ENCODE peak calls at places on chromosomes 1 and 21, in five cellular contexts. N is transverse colon, A is prostate gland, C is spleen, S is endothelial cell of umbilical vein. J is an unnamed sample.

GRCh38 chr21:31503939-31504338 is 155.6 kb upstream of the SOD1 start:
- DNase-seq in N (no peak), A (peak), C (no peak), S (no peak), J (no peak)

GRCh38 chr1:77468556-77468955 is 186.7 kb downstream of the AK5 start:
- DNase-seq in N (no peak), A (no peak), C (no peak), S (no peak), J (no peak)

GRCh38 chr1:43275826-43276620 is 6.2 kb downstream of the TMEM125 start:
- DNase-seq in N (no peak), A (no peak), C (peak), S (no peak), J (no peak)

GRCh38 chr1:172489847-172490246 is 43.1 kb upstream of the SUCO start:
- DNase-seq in N (no peak), A (no peak), C (no peak), S (no peak), J (no peak)

GRCh38 chr1:180911640-180912161 is 996 bp upstream of the KIAA1614 start:
- DNase-seq in N (no peak), A (no peak), C (no peak), S (no peak), J (no peak)

GRCh38 chr1:109639063-109639840 is 16.6 kb upstream of the GSTM4 start:
- DNase-seq in N (no peak), A (no peak), C (no peak), S (no peak), J (peak)

GRCh38 chr1:172938676-172939075 is 112.1 kb downstream of the TNFSF18 start:
- DNase-seq in N (no peak), A (no peak), C (no peak), S (no peak), J (no peak)

GRCh38 chr1:10598088-10598712 is 123.5 kb downstream of the PEX14 start:
- DNase-seq in N (no peak), A (no peak), C (no peak), S (no peak), J (no peak)

GRCh38 chr1:193143285-193143684 is 21.5 kb downstream of the CDC73 start:
- DNase-seq in N (no peak), A (no peak), C (no peak), S (peak), J (no peak)

GRCh38 chr1:206715552-206716518 is 31.1 kb downstream of the MAPKAPK2 start:
- DNase-seq in N (no peak), A (no peak), C (no peak), S (no peak), J (no peak)

GRCh38 chr1:209900734-209901133 is 37.3 kb upstream of the SYT14 start:
- DNase-seq in N (no peak), A (no peak), C (no peak), S (peak), J (no peak)

GRCh38 chr1:58941471-58942289 is 157.8 kb upstream of the JUN start:
- DNase-seq in N (no peak), A (no peak), C (peak), S (no peak), J (no peak)

GRCh38 chr21:15014220-15014619 is 50.6 kb downstream of the NRIP1 start:
- DNase-seq in N (no peak), A (no peak), C (no peak), S (no peak), J (no peak)

GRCh38 chr1:52551476-52552235 is 1.2 kb downstream of the TUT4 start:
- DNase-seq in N (peak), A (no peak), C (no peak), S (peak), J (no peak)

GRCh38 chr1:147201276-147201675 is 23.9 kb downstream of the FMO5 start:
- DNase-seq in N (no peak), A (no peak), C (no peak), S (no peak), J (no peak)

GRCh38 chr21:41656946-41657525 is 109.8 kb downstream of the RIPK4 start:
- DNase-seq in N (no peak), A (no peak), C (peak), S (no peak), J (no peak)

GRCh38 chr1:27113861-27114260 is 41.1 kb downstream of the SLC9A1 start:
- DNase-seq in N (no peak), A (no peak), C (no peak), S (no peak), J (no peak)

GRCh38 chr1:93708734-93709481 is 27.3 kb upstream of the BCAR3 start:
- DNase-seq in N (no peak), A (no peak), C (no peak), S (peak), J (no peak)

GRCh38 chr21:27422435-27422834 is 455.5 kb upstream of the ADAMTS5 start:
- DNase-seq in N (no peak), A (no peak), C (no peak), S (no peak), J (no peak)

GRCh38 chr21:27423906-27424595 is 457.2 kb upstream of the ADAMTS5 start:
- DNase-seq in N (no peak), A (no peak), C (no peak), S (no peak), J (no peak)

GRCh38 chr21:27421654-27422053 is 454.8 kb upstream of the ADAMTS5 start:
- DNase-seq in N (no peak), A (no peak), C (no peak), S (no peak), J (no peak)

GRCh38 chr21:27424601-27425000 is 457.7 kb upstream of the ADAMTS5 start:
- DNase-seq in N (no peak), A (no peak), C (no peak), S (no peak), J (no peak)

DNA sequence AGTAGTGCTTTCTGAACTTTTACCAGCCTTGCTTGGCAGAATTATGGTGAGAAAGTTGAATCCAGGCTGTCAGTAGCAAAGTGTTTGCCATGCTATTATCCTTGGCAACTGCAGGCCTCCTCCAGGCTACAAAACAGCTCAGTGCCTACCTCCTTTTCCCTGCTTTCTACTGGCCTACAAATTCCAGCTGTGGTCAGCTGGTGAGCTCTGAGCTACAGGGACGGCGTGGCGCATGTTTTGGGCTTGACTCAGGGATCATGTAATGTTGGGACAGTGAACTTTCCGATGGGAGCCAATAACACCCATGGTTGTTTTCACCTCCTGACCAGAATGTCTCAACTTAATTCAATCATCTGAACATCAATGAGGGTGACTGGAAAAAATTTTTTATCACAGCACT is 456.2 kb upstream of the ADAMTS5 start:
- DNase-seq in N (peak), A (no peak), C (no peak), S (no peak), J (no peak)
- TF ChIP-seq POLR2AphosphoS5 in N (no peak), A (no peak), C (peak), S (no peak), J (peak)

GRCh38 chr1:220786057-220786336 is 716 bp upstream of the MTARC1 start:
- DNase-seq in N (no peak), A (no peak), C (no peak), S (peak), J (no peak)
- H3K4me3 ChIP-seq in N (peak), A (peak), C (peak), S (no peak), J (peak)

GRCh38 chr1:161209790-161210409 is 5.2 kb upstream of the FCER1G start:
- DNase-seq in N (peak), A (peak), C (peak), S (peak), J (no peak)

GRCh38 chr1:161201828-161202712 is at the start of gene NDUFS2:
- DNase-seq in N (peak), A (peak), C (peak), S (peak), J (peak)

GRCh38 chr1:161206411-161207140 is 4.4 kb downstream of the NDUFS2 start:
- DNase-seq in N (no peak), A (no peak), C (no peak), S (no peak), J (no peak)

GRCh38 chr1:161200992-161201827 is 957 bp upstream of the NDUFS2 start:
- DNase-seq in N (peak), A (peak), C (peak), S (peak), J (peak)

GRCh38 chr1:161207173-161207572 is 5.0 kb downstream of the NDUFS2 start:
- DNase-seq in N (peak), A (peak), C (no peak), S (no peak), J (peak)
- TF ChIP-seq POLR2A in N (peak), A (no peak), C (no peak), S (no peak), J (peak)

GRCh38 chr1:68234094-68234493 is 1.8 kb upstream of the WLS start:
- DNase-seq in N (no peak), A (no peak), C (no peak), S (no peak), J (no peak)

GRCh38 chr1:68231627-68232303 is 558 bp downstream of the WLS start:
- DNase-seq in N (peak), A (peak), C (no peak), S (peak), J (peak)

GRCh38 chr1:68233202-68233601 is 879 bp upstream of the WLS start:
- DNase-seq in N (no peak), A (no peak), C (no peak), S (no peak), J (no peak)

GRCh38 chr1:68230901-68231626 is 1.3 kb downstream of the WLS start:
- DNase-seq in N (peak), A (peak), C (peak), S (no peak), J (no peak)

DNA sequence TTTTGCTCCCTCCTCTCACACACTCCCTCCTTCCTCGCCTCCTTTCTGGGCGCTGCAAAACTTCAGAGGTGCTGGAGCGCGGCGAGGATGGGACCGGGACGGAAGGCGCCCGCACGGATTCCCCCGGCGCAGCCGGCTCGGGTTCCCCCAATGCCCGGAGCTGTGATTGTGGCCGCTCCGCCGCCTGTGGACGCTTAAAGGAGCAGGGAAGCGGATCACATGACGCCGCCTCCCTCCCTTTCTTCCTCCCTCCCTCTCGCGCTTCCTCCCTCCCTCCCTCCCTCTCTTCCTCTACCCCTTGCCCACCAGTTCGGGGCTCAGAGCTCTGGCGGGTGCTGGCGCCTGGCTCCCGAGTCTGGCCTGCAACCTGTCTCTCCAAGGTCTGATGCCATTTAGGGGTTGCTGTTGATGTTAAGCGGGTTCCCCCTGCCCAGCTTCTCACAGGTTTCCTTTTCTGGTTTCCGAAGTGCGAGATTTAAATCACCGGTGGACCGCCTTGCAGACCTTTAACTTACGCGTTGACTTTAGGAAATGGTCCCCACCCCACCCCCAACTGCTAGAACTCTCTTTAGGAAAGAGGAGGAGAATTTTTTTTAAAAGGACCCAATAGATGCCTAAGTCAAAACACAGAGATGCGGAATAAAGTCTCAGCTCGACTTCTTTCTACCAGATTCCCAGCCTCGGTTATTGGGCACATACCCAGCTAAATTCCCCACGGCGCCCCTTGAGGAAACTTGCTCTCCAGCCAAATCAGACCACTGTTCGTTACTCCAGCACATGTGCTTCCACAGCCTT is at the start of gene WLS:
- DNase-seq in N (peak), A (peak), C (peak), S (peak), J (peak)
- TF ChIP-seq POLR2AphosphoS5 in N (peak), A (peak), C (peak), S (peak), J (peak)

DNA sequence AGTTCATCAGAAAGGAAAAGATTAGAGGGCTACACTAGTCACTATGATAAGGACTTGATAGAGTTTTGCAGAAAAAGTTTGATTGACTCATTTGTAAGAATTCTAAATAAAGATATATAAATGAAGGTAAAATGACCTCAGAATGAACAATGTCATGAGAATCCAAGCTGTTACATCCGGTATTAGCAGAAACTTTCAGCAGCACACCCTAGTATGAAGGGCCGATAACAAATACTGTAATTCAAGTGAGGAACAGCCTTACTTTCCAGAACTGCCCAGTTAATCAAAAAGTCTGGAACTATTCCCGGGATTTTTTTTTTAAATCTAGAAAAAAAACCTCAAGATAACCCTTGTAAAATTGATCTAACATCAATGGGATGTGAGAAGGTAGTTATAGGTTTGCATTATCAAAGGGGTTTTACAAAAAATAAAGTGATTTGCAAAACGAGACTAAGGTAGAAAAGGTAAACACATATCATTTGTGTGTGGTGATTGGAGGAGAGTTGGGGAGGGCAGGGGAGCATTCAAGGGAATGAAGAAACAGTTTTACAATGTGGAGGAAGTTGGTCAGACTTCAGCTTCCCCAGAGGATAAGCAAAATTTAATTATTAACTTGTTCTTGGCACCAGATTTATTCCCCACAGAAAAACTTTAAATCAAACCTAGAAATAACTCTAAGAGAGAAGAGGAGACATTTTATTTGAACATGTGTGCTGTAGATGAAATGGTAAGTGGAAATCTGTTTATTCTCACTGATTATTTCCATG is 75.9 kb upstream of the VCAM1 start:
- DNase-seq in N (peak), A (no peak), C (no peak), S (peak), J (no peak)
- H3K4me3 ChIP-seq in N (no peak), A (no peak), C (no peak), S (no peak), J (no peak)

GRCh38 chr1:182841368-182841988 is 2.3 kb downstream of the DHX9 start:
- DNase-seq in N (no peak), A (no peak), C (no peak), S (peak), J (no peak)

GRCh38 chr1:182842265-182842664 is 3.1 kb downstream of the DHX9 start:
- DNase-seq in N (no peak), A (no peak), C (no peak), S (no peak), J (no peak)

GRCh38 chr1:182835811-182836210 is 3.3 kb upstream of the DHX9 start:
- DNase-seq in N (no peak), A (no peak), C (no peak), S (no peak), J (no peak)

GRCh38 chr1:182845379-182845778 is 6.2 kb downstream of the DHX9 start:
- DNase-seq in N (no peak), A (no peak), C (no peak), S (no peak), J (no peak)

DNA sequence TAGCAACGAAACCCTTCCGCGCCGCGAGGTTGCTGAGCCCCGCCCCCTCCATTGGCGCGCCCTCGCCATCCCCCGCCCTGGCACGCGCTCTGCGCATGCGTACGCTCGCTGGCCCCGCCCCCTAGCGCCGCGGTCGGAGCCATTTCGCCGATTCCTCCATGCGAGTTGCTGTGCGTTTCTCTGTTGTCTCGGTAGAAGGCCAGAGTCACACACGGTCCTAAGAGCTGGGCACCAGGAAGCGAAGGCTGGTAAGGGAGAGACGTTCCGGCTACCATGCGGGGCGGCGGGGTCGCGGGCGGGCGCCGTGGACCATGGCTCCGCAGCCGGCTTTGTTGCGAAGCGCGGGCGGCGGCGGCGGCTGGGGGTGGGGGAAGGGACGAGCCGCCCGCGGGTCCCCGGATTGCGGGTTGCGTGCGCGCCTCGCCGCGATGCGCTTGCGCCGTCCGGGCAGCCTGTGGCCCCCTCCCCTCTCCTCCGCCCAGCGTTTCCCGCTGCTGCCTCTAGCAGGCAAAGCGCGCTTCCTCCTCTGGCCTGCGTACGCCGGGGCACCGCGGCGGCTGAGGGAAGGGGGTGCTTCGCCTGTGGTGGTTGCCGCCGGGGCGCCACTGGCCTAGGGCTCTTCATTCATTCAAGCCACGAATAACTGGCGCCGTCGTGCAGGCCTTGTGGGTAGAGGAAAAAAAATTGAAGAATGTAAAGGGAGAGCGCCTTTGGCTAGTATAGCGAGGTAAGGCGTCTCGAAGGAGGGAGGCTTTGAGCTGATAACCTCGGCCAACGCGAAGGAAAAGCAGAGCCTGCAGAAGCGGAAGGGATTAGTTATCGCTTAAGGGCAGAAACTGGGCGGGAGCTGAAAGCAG is at the start of gene DHX9:
- DNase-seq in N (peak), A (peak), C (peak), S (peak), J (peak)
- TF ChIP-seq POLR2A in N (peak), A (peak), C (peak), S (peak), J (peak)

DNA sequence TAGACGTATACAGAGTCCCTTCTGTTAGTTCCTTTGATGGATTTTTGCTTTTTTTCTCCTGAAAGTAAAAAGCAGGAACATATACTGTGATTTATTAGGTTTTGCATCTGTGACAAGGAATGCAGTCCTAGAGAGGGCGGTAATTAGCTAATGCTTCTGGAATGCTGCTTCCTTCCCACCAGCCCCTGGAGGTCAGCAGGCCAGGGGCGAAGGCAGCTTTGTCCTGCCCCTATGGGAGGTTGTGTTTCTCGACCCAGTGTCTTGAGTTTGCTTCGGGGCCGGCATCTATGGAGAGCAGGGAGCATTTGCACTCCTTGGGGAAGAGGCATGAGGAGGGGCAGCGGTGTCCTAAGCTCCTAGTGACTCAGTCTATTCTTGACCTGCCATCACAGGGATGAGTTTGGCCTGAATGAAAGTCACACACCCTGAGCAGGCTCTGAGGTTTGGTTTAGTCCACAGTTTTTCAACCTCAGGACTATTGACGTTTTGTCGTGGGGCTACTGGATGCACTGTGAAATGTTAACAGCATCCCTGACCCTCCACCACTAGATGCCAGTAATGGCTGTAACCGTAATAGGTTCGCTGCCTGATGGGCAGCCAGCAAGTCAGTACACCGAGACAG is 85.0 kb upstream of the KCNJ15 start:
- DNase-seq in N (no peak), A (no peak), C (no peak), S (peak), J (no peak)
- TF ChIP-seq POLR2AphosphoS5 in N (no peak), A (no peak), C (peak), S (peak), J (no peak)

J was measured in esophagus muscularis mucosa.